ENCODE peak calls at places on chromosomes 5 and 9, in six cellular contexts. A is ovary, R is OCI-LY7, Q is K562, I is SK-N-SH, W is GM23338. V is an unnamed sample. For H3K4me1, the result is how much of the 10 kb centered on the place peaks cover.

GRCh38 chr9:76092572-76092971 is 202.1 kb downstream of the PCSK5 start:
- DNase-seq in W (no peak), A (no peak), Q (no peak), I (no peak), R (no peak), V (no peak)

GRCh38 chr5:172351240-172351778 is 67.7 kb upstream of the UBTD2 start:
- DNase-seq in Q (no peak), W (no peak), A (no peak), R (no peak), I (no peak), V (no peak)

GRCh38 chr9:91101598-91102168 is 260.0 kb downstream of the AUH start:
- DNase-seq in A (no peak), R (peak), W (peak), Q (no peak), I (no peak), V (no peak)

GRCh38 chr5:139376364-139376763 is 6.7 kb downstream of the SLC23A1 start:
- DNase-seq in I (no peak), W (no peak), R (no peak), Q (no peak), A (no peak), V (no peak)

GRCh38 chr5:81115261-81115660 is 117.9 kb upstream of the CKMT2 start:
- DNase-seq in I (no peak), A (no peak), W (no peak), R (no peak), Q (no peak), V (no peak)

GRCh38 chr5:140926211-140926902 is at the start of gene PCDHAC1:
- DNase-seq in W (peak), I (peak), Q (peak), R (no peak), A (peak), V (peak)

GRCh38 chr9:76562511-76562911 is 103.5 kb downstream of the GCNT1 start:
- DNase-seq in R (no peak), A (no peak), Q (no peak), I (no peak), W (no peak), V (no peak)

GRCh38 chr5:79546782-79547428 is 33.0 kb upstream of the HOMER1 start:
- DNase-seq in Q (peak), W (no peak), R (no peak), I (no peak), A (no peak), V (no peak)

GRCh38 chr5:115424030-115424429 is 120.5 kb downstream of the FEM1C start:
- DNase-seq in R (no peak), W (no peak), A (no peak), Q (no peak), I (no peak), V (no peak)

GRCh38 chr5:79416499-79416898 is 97.4 kb downstream of the HOMER1 start:
- DNase-seq in I (peak), Q (no peak), A (no peak), W (no peak), R (peak), V (no peak)

GRCh38 chr5:10760033-10760975 is 730 bp downstream of the DAP start:
- DNase-seq in A (peak), I (peak), R (peak), W (peak), Q (peak), V (peak)

GRCh38 chr5:160399402-160400353 is at the start of gene FAM200C:
- DNase-seq in W (peak), I (peak), R (peak), Q (peak), A (peak), V (peak)

GRCh38 chr5:80937591-80937990 is 22.6 kb upstream of the RASGRF2 start:
- DNase-seq in W (no peak), Q (no peak), A (no peak), R (no peak), I (no peak), V (no peak)

GRCh38 chr9:127730799-127731410 is 4.2 kb downstream of the TOR2A start:
- DNase-seq in W (no peak), R (no peak), A (no peak), Q (no peak), I (no peak), V (no peak)

GRCh38 chr5:147482426-147483196 is 27.3 kb downstream of the DPYSL3 start:
- DNase-seq in W (no peak), I (no peak), R (no peak), A (no peak), Q (no peak), V (no peak)

GRCh38 chr5:44046581-44047327 is 342.5 kb downstream of the FGF10 start:
- DNase-seq in R (no peak), A (no peak), W (peak), I (no peak), Q (no peak), V (no peak)

GRCh38 chr5:60014331-60014730 is 120.8 kb upstream of the PDE4D start:
- DNase-seq in W (no peak), R (no peak), A (no peak), Q (no peak), I (no peak), V (no peak)

GRCh38 chr5:153960269-153961215 is 78.2 kb downstream of the FAM114A2 start:
- DNase-seq in Q (no peak), W (peak), R (no peak), A (no peak), I (no peak), V (no peak)

GRCh38 chr9:97807681-97808080 is 45.3 kb upstream of the FOXE1 start:
- DNase-seq in A (no peak), W (no peak), I (no peak), R (no peak), Q (no peak), V (no peak)

GRCh38 chr5:160805376-160805775 is 46.6 kb downstream of the ATP10B start:
- DNase-seq in I (no peak), A (no peak), W (no peak), R (no peak), Q (no peak), V (no peak)

GRCh38 chr9:112971415-112971814 is 40.6 kb downstream of the ZNF883 start:
- DNase-seq in R (peak), Q (peak), A (no peak), W (peak), I (peak), V (no peak)

GRCh38 chr9:5917888-5918287 is 27.2 kb downstream of the MLANA start:
- DNase-seq in W (no peak), A (no peak), R (no peak), Q (no peak), I (no peak), V (no peak)

GRCh38 chr9:33112099-33112498 is 35.6 kb upstream of the SMU1 start:
- DNase-seq in W (no peak), R (no peak), Q (no peak), I (no peak), A (no peak), V (no peak)

GRCh38 chr9:72912476-72913381 is 40.1 kb downstream of the ALDH1A1 start:
- DNase-seq in Q (no peak), A (no peak), R (no peak), W (no peak), I (no peak), V (no peak)

GRCh38 chr9:112341741-112342140 is 8.3 kb upstream of the PTBP3 start:
- DNase-seq in Q (no peak), I (no peak), W (peak), A (no peak), R (no peak), V (no peak)

GRCh38 chr5:13478831-13479465 is 465.5 kb downstream of the DNAH5 start:
- DNase-seq in R (peak), W (peak), A (no peak), I (peak), Q (peak), V (no peak)

GRCh38 chr5:89996892-89997291 is 412.7 kb downstream of the CETN3 start:
- DNase-seq in W (no peak), A (no peak), I (no peak), R (no peak), Q (no peak), V (no peak)

GRCh38 chr5:160260881-160261815 is 31.8 kb downstream of the FABP6 start:
- DNase-seq in R (peak), A (peak), W (no peak), Q (peak), I (no peak), V (peak)

GRCh38 chr9:71285191-71285656 is 163.8 kb upstream of the TRPM3 start:
- DNase-seq in I (peak), Q (peak), A (no peak), R (peak), W (peak), V (no peak)

DNA sequence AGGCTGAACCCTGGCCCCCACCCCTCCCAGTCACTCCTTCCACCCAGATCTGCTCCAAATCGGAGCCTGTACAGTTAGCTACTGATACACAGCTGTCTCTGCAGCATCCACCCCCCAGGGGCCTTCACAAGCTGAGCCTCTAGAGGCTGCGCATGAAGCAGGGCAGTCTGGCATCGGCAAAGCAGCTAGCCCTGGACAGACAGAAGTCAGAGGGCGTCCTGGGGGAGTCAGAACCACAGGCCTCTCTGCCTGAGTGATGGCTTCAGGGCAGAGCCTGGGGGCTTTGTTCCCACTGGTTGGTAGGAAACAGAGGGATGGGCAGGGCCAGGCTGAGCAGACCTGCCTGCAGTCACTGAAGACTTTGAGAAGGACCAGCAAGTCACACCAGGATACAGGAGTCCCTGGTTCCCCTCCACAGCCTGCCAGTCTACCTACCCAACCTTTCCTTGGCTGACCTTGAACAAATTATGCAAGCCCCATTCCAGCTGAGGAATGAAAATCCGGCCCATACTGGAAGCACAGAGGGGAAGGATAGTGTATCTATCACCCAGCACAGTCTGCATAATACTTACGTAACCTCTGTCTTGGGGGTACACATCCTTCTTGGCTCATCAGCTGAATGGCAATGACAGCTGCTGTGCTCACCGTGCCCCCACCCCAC is 8.7 kb downstream of the VDAC1 start:
- DNase-seq in W (no peak), Q (no peak), R (no peak), A (no peak), I (peak), V (no peak)
- H3K4me1 ChIP-seq in W (under half), Q (under half), R (half or more), A (under half), I (under half), V (under half)

GRCh38 chr5:178438746-178439260 is 151.4 kb downstream of the COL23A1 start:
- DNase-seq in A (no peak), Q (no peak), I (no peak), R (no peak), W (no peak), V (no peak)
- H3K4me1 ChIP-seq in A (under half), Q (under half), I (half or more), R (under half), W (under half), V (under half)

GRCh38 chr5:95729115-95730010 is 1.8 kb upstream of the RHOBTB3 start:
- DNase-seq in Q (no peak), A (no peak), I (no peak), W (no peak), R (no peak), V (no peak)
- H3K4me1 ChIP-seq in Q (under half), A (under half), I (under half), W (under half), R (under half), V (under half)

DNA sequence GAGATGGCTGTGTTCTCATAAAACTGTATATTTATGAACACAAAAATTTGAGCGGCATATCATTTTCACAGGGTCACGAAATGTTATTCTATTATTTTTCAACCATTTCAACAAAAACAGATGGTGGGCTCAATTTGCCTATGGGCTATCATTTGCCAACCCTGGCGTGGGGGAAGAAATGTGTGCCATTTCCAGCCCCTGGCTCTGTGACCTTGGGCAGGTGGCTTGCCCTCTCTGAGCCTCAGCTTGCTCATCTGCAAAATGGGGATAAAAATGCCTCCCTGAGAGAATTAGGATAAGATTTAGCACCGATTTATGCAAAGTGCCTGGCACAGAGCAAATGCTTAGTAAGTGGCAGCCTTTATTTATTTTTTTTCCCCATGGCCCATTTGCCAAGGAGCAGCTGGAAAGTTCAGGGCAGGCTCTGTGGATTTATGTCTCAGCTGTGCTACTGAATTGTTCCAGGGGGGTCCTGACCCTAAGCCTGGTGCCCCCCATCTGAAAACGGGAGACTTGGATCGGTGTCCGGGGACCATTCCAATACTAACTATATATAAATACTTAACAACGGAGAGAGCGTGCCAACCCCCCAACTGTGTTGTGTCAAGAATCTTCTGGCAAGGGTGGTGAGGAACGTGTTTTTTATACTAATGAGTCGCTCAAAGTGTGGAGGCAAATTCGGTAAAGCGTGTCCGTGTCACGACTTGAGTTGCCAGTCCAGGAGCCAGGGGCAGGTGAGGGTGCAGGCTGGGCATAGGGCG is 34.5 kb downstream of the HRH2 start:
- DNase-seq in A (no peak), R (no peak), I (no peak), W (no peak), Q (no peak), V (peak)
- H3K4me1 ChIP-seq in A (under half), R (under half), I (under half), W (under half), Q (under half), V (under half)

DNA sequence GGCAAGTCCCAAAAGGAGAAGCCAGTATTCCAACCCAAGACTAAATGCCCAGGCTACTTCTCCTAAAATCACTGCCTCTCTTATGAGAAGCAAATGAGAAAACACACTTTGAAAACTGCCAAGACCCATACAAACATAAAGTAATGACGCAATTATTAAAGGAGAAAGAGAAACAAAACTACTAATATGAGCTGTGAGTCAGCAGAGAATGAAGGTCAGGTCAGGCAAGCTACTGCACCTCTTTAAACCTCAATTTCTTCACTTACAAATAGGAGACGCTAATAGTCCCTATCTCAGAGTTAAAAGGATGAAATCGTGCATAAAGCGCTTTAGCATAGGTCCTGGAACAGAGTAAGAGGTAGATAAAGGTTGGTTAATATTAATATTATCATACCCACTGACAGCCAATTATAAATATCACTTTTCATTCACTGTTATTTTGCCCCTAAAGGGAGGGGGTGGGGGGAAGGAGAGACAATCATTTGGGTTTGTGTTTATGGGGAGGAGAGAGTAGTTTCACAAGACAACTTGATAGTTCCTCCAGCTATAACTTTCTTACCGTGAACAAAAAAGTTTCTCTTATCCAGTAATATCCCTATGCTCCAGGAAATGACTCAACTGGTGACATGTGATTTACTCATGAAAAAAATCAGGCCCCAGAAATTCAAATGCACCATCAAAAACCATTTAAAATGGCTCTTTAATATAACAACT is 3.6 kb downstream of the PSMB7 start:
- DNase-seq in W (no peak), Q (no peak), I (no peak), A (no peak), R (no peak), V (no peak)
- H3K4me1 ChIP-seq in W (under half), Q (under half), I (under half), A (under half), R (under half), V (under half)

DNA sequence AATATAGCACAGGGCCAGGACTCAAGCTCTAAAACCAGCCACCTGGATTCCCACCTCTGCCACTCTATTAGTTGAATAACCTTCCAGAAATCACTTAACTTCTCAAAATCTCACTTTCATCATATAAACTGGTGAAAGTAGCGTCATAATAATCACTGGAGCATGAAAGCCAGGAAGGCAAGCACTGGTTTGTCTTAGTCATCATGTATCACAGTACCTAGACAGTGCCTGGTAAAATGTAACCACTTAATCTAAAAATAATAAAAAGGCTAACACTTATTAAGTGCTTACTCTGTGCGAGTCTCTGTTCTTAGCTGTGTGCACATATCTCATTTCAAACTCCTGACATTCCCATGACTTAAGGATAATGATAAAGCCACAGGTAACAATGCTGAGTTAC is 109.4 kb downstream of the ASTN2 start:
- DNase-seq in W (no peak), Q (no peak), R (no peak), A (no peak), I (no peak), V (no peak)
- H3K4me1 ChIP-seq in W (under half), Q (under half), R (under half), A (under half), I (half or more), V (under half)

DNA sequence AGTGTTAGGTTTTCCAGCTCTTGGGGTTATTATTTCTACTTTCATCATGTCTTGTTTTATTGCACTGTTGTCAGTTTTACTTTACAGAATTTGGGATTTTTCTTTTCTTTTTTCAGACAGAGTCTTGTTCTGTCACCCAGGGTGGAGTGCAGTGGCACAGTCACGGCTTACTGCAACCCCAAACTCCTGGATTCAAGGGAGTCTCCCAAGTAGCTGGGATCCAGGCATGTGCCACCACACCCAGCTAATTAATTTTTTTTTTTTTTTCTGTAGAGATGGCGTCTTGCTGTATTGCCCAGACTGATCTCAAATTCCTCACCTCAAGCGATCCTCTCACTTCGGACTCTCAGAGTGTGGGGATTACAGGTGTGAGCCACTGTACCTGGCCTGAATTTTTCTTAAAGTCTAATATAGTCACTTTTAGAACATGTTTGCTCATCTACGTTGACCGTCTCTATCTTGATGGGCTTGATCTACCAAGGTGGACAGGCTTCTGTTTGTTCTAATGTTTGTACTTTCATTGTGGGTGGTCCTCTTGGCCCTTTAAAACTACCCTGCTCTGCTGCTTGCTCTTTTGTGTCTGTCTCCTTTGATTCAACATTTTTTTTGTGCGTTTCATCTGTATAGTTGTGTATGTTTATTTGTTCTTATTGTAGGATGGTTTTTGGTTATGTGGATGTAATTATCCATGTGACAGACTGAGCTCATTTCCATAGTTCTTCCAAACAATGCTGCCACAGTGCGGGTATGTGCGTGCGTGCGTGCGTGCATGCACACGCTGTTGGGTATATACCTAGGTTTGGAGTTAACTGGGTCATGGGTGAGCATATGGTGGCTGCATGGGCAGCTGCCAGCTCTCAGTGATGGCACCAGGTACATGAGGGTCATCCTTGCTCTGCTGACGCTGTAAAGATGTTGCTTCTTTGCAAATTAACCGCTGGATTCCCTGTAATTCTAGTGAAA is 18.1 kb downstream of the PRRC2B start:
- DNase-seq in Q (no peak), R (no peak), A (no peak), I (no peak), W (no peak), V (no peak)
- H3K4me1 ChIP-seq in Q (under half), R (under half), A (under half), I (under half), W (half or more), V (half or more)

GRCh38 chr5:177427919-177428573 is 1.6 kb downstream of the GRK6 start:
- DNase-seq in I (no peak), A (no peak), Q (peak), R (peak), W (no peak), V (peak)
- H3K4me1 ChIP-seq in I (under half), A (under half), Q (half or more), R (half or more), W (under half), V (half or more)

GRCh38 chr5:67010684-67011409 is 185.8 kb downstream of the CD180 start:
- DNase-seq in I (no peak), A (no peak), R (no peak), W (peak), Q (no peak), V (no peak)

GRCh38 chr5:67013719-67014118 is 182.9 kb downstream of the CD180 start:
- DNase-seq in Q (no peak), A (no peak), R (no peak), W (no peak), I (no peak), V (no peak)

GRCh38 chr5:67014191-67014590 is 182.4 kb downstream of the CD180 start:
- DNase-seq in Q (no peak), I (no peak), W (no peak), A (no peak), R (no peak), V (no peak)

GRCh38 chr5:67011422-67011821 is 185.2 kb downstream of the CD180 start:
- DNase-seq in R (no peak), Q (no peak), A (no peak), I (no peak), W (no peak), V (no peak)

GRCh38 chr5:67012241-67012640 is 184.4 kb downstream of the CD180 start:
- DNase-seq in W (no peak), R (no peak), Q (no peak), A (no peak), I (no peak), V (no peak)
- H3K4me1 ChIP-seq in W (under half), R (under half), Q (under half), A (under half), I (under half), V (under half)

V was measured in upper lobe of right lung.